ENCODE peak calls at places on chromosome 3, in eight cellular contexts. One of them, this sample, is unnamed.

GRCh38 chr3:23991236-23992050 is 46.4 kb downstream of the NR1D2 start:
- DNase-seq in NCI-H460: no peak
- DNase-seq in nucleus accumbens: no peak
- DNase-seq in epithelial cell of prostate: no peak
- DNase-seq in bronchial epithelial cell: no peak
- DNase-seq in psoas muscle: no peak
- DNase-seq in AML-193: no peak
- DNase-seq in NCI-H2171 treated with DMSO at 0.1 percent for 48 hours: no peak
- DNase-seq in this sample: no peak

GRCh38 chr3:141192345-141192744 is 39.3 kb upstream of the PXYLP1 start:
- DNase-seq in NCI-H460: peak; percentile 93
- DNase-seq in nucleus accumbens: peak; percentile 92
- DNase-seq in epithelial cell of prostate: peak; percentile 57
- DNase-seq in bronchial epithelial cell: peak; percentile 88
- DNase-seq in psoas muscle: peak; percentile 97
- DNase-seq in AML-193: peak; percentile 96
- DNase-seq in NCI-H2171 treated with DMSO at 0.1 percent for 48 hours: peak; percentile 95
- DNase-seq in this sample: peak; percentile 87

GRCh38 chr3:74643636-74644035 is 29.2 kb upstream of the CNTN3 start:
- DNase-seq in NCI-H460: no peak
- DNase-seq in nucleus accumbens: no peak
- DNase-seq in epithelial cell of prostate: no peak
- DNase-seq in bronchial epithelial cell: peak; percentile 10
- DNase-seq in psoas muscle: peak; percentile 13
- DNase-seq in AML-193: no peak
- DNase-seq in NCI-H2171 treated with DMSO at 0.1 percent for 48 hours: no peak
- DNase-seq in this sample: no peak

GRCh38 chr3:71688121-71688520 is 37.1 kb downstream of the EIF4E3 start:
- DNase-seq in NCI-H460: no peak
- DNase-seq in nucleus accumbens: no peak
- DNase-seq in epithelial cell of prostate: no peak
- DNase-seq in bronchial epithelial cell: peak; percentile 45
- DNase-seq in psoas muscle: no peak
- DNase-seq in AML-193: no peak
- DNase-seq in NCI-H2171 treated with DMSO at 0.1 percent for 48 hours: no peak
- DNase-seq in this sample: no peak

GRCh38 chr3:155228636-155229035 is 64.8 kb downstream of the STRIT1 start:
- DNase-seq in NCI-H460: no peak
- DNase-seq in nucleus accumbens: no peak
- DNase-seq in epithelial cell of prostate: no peak
- DNase-seq in bronchial epithelial cell: no peak
- DNase-seq in psoas muscle: no peak
- DNase-seq in AML-193: no peak
- DNase-seq in NCI-H2171 treated with DMSO at 0.1 percent for 48 hours: no peak
- DNase-seq in this sample: no peak

GRCh38 chr3:72155391-72156064 is 370.6 kb upstream of the PROK2 start:
- DNase-seq in NCI-H460: no peak
- DNase-seq in nucleus accumbens: peak; percentile 14
- DNase-seq in epithelial cell of prostate: no peak
- DNase-seq in bronchial epithelial cell: peak; percentile 77
- DNase-seq in psoas muscle: peak; percentile 60
- DNase-seq in AML-193: no peak
- DNase-seq in NCI-H2171 treated with DMSO at 0.1 percent for 48 hours: peak; percentile 74
- DNase-seq in this sample: no peak

GRCh38 chr3:156817931-156818765 is 8.0 kb upstream of the LEKR1 start:
- DNase-seq in NCI-H460: no peak
- DNase-seq in nucleus accumbens: no peak
- DNase-seq in epithelial cell of prostate: no peak
- DNase-seq in bronchial epithelial cell: peak; percentile 59
- DNase-seq in psoas muscle: no peak
- DNase-seq in AML-193: no peak
- DNase-seq in NCI-H2171 treated with DMSO at 0.1 percent for 48 hours: no peak
- DNase-seq in this sample: no peak

GRCh38 chr3:63037116-63037515 is 161.9 kb upstream of the CADPS start:
- DNase-seq in NCI-H460: no peak
- DNase-seq in nucleus accumbens: no peak
- DNase-seq in epithelial cell of prostate: no peak
- DNase-seq in bronchial epithelial cell: no peak
- DNase-seq in psoas muscle: no peak
- DNase-seq in AML-193: no peak
- DNase-seq in NCI-H2171 treated with DMSO at 0.1 percent for 48 hours: no peak
- DNase-seq in this sample: no peak

GRCh38 chr3:21017115-21017852 is 733.7 kb downstream of the ZNF385D start:
- DNase-seq in NCI-H460: no peak
- DNase-seq in nucleus accumbens: no peak
- DNase-seq in epithelial cell of prostate: peak; percentile 46
- DNase-seq in bronchial epithelial cell: peak; percentile 94
- DNase-seq in psoas muscle: no peak
- DNase-seq in AML-193: peak; percentile 6
- DNase-seq in NCI-H2171 treated with DMSO at 0.1 percent for 48 hours: no peak
- DNase-seq in this sample: no peak

GRCh38 chr3:170572665-170573253 is 13.1 kb downstream of the SLC7A14 start:
- DNase-seq in NCI-H460: peak; percentile 14
- DNase-seq in nucleus accumbens: no peak
- DNase-seq in epithelial cell of prostate: peak; percentile 10
- DNase-seq in bronchial epithelial cell: peak; percentile 84
- DNase-seq in psoas muscle: no peak
- DNase-seq in AML-193: no peak
- DNase-seq in NCI-H2171 treated with DMSO at 0.1 percent for 48 hours: peak; percentile 57
- DNase-seq in this sample: no peak

GRCh38 chr3:48440590-48440958 is 517 bp downstream of the TMA7 start:
- DNase-seq in NCI-H460: no peak
- DNase-seq in nucleus accumbens: no peak
- DNase-seq in epithelial cell of prostate: no peak
- DNase-seq in bronchial epithelial cell: no peak
- DNase-seq in psoas muscle: no peak
- DNase-seq in AML-193: no peak
- DNase-seq in NCI-H2171 treated with DMSO at 0.1 percent for 48 hours: no peak
- DNase-seq in this sample: peak; percentile 12

GRCh38 chr3:16511561-16512434 is 1.7 kb downstream of the RFTN1 start:
- DNase-seq in NCI-H460: no peak
- DNase-seq in nucleus accumbens: no peak
- DNase-seq in epithelial cell of prostate: no peak
- DNase-seq in bronchial epithelial cell: peak; percentile 59
- DNase-seq in psoas muscle: peak; percentile 63
- DNase-seq in AML-193: peak; percentile 60
- DNase-seq in NCI-H2171 treated with DMSO at 0.1 percent for 48 hours: no peak
- DNase-seq in this sample: peak; percentile 93

GRCh38 chr3:188915137-188915536 is 256.6 kb upstream of the TPRG1 start:
- DNase-seq in NCI-H460: no peak
- DNase-seq in nucleus accumbens: no peak
- DNase-seq in epithelial cell of prostate: no peak
- DNase-seq in bronchial epithelial cell: no peak
- DNase-seq in psoas muscle: no peak
- DNase-seq in AML-193: no peak
- DNase-seq in NCI-H2171 treated with DMSO at 0.1 percent for 48 hours: no peak
- DNase-seq in this sample: no peak

GRCh38 chr3:88149516-88150362 is at the start of gene C3orf38:
- DNase-seq in NCI-H460: peak; percentile 76
- DNase-seq in nucleus accumbens: peak; percentile 82
- DNase-seq in epithelial cell of prostate: peak; percentile 46
- DNase-seq in bronchial epithelial cell: peak; percentile 76
- DNase-seq in psoas muscle: peak; percentile 92
- DNase-seq in AML-193: peak; percentile 93
- DNase-seq in NCI-H2171 treated with DMSO at 0.1 percent for 48 hours: peak; percentile 86
- DNase-seq in this sample: peak; percentile 86

GRCh38 chr3:56783644-56784451 is 17.9 kb downstream of the ARHGEF3 start:
- DNase-seq in NCI-H460: no peak
- DNase-seq in nucleus accumbens: no peak
- DNase-seq in epithelial cell of prostate: peak; percentile 79
- DNase-seq in bronchial epithelial cell: peak; percentile 95
- DNase-seq in psoas muscle: peak; percentile 23
- DNase-seq in AML-193: peak; percentile 100
- DNase-seq in NCI-H2171 treated with DMSO at 0.1 percent for 48 hours: peak; percentile 81
- DNase-seq in this sample: peak; percentile 83

GRCh38 chr3:169085827-169086226 is 577.7 kb downstream of the MECOM start:
- DNase-seq in NCI-H460: no peak
- DNase-seq in nucleus accumbens: no peak
- DNase-seq in epithelial cell of prostate: peak; percentile 74
- DNase-seq in bronchial epithelial cell: peak; percentile 97
- DNase-seq in psoas muscle: no peak
- DNase-seq in AML-193: no peak
- DNase-seq in NCI-H2171 treated with DMSO at 0.1 percent for 48 hours: no peak
- DNase-seq in this sample: no peak

GRCh38 chr3:186932281-186933181 is 2.2 kb downstream of the ST6GAL1 start:
- DNase-seq in NCI-H460: no peak
- DNase-seq in nucleus accumbens: no peak
- DNase-seq in epithelial cell of prostate: no peak
- DNase-seq in bronchial epithelial cell: no peak
- DNase-seq in psoas muscle: no peak
- DNase-seq in AML-193: no peak
- DNase-seq in NCI-H2171 treated with DMSO at 0.1 percent for 48 hours: peak; percentile 53
- DNase-seq in this sample: no peak

This sample was measured in naive B cell.